ENCODE peak calls at places on chromosomes 7 and 10, in five cellular contexts. E is dorsolateral prefrontal cortex, K is GM10248, P is Peyer's patch, Y is neural crest cell. V is an unnamed sample.
A peak's percentile ranks its signal among the peaks of the same experiment; 100 is the strongest.

GRCh38 chr7:30894866-30895408 is 16.7 kb upstream of the AQP1 start:
- DNase-seq in K (no peak), Y (no peak), P (no peak), E (no peak), V (no peak)

GRCh38 chr10:42898037-42898960 is 115.7 kb downstream of the BMS1 start:
- DNase-seq in K (no peak), E (no peak), Y (no peak), P (no peak), V (no peak)

GRCh38 chr7:66352071-66352470 is 146.9 kb downstream of the TPST1 start:
- DNase-seq in E (no peak), K (peak; percentile 33), Y (no peak), P (no peak), V (no peak)

GRCh38 chr7:2814682-2815522 is 29.2 kb downstream of the GNA12 start:
- DNase-seq in E (no peak), K (no peak), P (no peak), Y (no peak), V (no peak)

GRCh38 chr7:113799896-113800295 is 118.9 kb downstream of the PPP1R3A start:
- DNase-seq in Y (no peak), P (no peak), K (peak; percentile 8), E (no peak), V (no peak)

GRCh38 chr7:43658718-43659548 is 70.4 kb downstream of the COA1 start:
- DNase-seq in P (no peak), Y (no peak), K (peak; percentile 55), E (no peak), V (no peak)

GRCh38 chr7:1946025-1946424 is 275.9 kb downstream of the ELFN1 start:
- DNase-seq in P (peak; percentile 28), K (no peak), E (no peak), Y (no peak), V (no peak)

GRCh38 chr10:90179696-90180407 is 478.5 kb downstream of the KIF20B start:
- DNase-seq in P (no peak), Y (no peak), E (no peak), K (no peak), V (no peak)

GRCh38 chr10:10677479-10677878 is 340.2 kb upstream of the CELF2 start:
- DNase-seq in E (no peak), P (no peak), K (no peak), Y (peak; percentile 56), V (peak; percentile 43)

GRCh38 chr7:129796186-129796775 is 156.5 kb downstream of the UBE2H start:
- DNase-seq in K (no peak), Y (no peak), E (no peak), P (peak; percentile 21), V (no peak)

GRCh38 chr7:99926351-99926750 is 3.1 kb downstream of the GJC3 start:
- DNase-seq in E (no peak), K (no peak), P (no peak), Y (no peak), V (no peak)

GRCh38 chr10:49382826-49383225 is 13.1 kb downstream of the DRGX start:
- DNase-seq in P (no peak), E (no peak), K (no peak), Y (no peak), V (no peak)

GRCh38 chr10:75294866-75295692 is 59.3 kb upstream of the COMTD1 start:
- DNase-seq in K (peak; percentile 59), P (peak; percentile 80), Y (peak; percentile 69), E (peak; percentile 60), V (peak; percentile 68)

GRCh38 chr10:121994429-121994881 is 5.5 kb downstream of the TACC2 start:
- DNase-seq in K (no peak), Y (no peak), P (peak; percentile 63), E (no peak), V (no peak)

GRCh38 chr10:6507311-6507710 is 72.8 kb downstream of the PRKCQ start:
- DNase-seq in K (peak; percentile 43), E (no peak), P (no peak), Y (no peak), V (no peak)

GRCh38 chr7:139317954-139318505 is 23.1 kb upstream of the FMC1 start:
- DNase-seq in E (no peak), P (no peak), Y (no peak), K (no peak), V (no peak)

DNA sequence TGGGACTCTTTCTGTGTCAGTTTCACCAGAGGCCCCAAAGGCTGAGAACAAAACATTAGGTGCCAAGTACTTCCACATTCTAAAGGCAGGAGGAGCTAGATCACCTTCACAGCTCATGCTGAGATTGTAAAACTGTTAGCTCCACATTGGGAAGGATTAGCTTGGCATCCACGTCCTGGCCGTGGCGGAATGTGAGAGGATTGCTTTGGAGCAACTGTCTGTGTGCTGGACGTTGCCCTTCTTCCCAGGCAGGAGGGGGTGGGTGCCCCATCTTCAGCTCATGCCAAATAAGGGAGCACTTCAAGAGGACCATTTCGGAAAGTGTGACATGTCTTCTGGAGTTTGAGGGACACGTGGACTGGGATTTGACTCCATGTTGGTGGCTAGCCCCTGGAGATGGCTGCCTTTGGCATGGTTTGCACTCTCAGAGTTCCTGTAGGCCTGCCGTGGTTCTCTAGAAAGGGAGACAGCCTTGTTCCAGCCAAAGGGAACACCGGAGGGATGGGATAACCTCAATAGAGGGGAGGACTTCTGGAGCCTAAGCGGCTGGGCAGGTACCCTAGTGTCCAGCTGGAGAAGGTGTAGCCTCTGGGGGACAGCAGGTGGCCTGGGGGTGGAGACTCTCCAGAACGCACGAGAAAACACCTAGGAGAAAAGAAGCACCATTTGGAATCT is 19.9 kb upstream of the FMC1 start:
- DNase-seq in E (no peak), K (peak; percentile 23), Y (no peak), P (no peak), V (no peak)
- TF ChIP-seq CTCF in E (no peak), K (peak; percentile 44), Y (no peak), P (no peak), V (peak; percentile 53)

GRCh38 chr10:115572740-115573455 is 479.7 kb downstream of the ATRNL1 start:
- DNase-seq in K (peak; percentile 8), E (no peak), Y (no peak), P (no peak), V (no peak)
- TF ChIP-seq CTCF in K (peak; percentile 24), E (no peak), Y (peak; percentile 51), P (no peak), V (peak; percentile 28)

GRCh38 chr7:27605689-27606269 is 56.9 kb downstream of the HIBADH start:
- DNase-seq in P (no peak), E (no peak), K (no peak), Y (no peak), V (no peak)
- TF ChIP-seq CTCF in P (no peak), E (peak; percentile 29), K (peak; percentile 14), Y (peak; percentile 67), V (peak; percentile 46)

GRCh38 chr10:131141645-131142445 is 169.7 kb downstream of the TCERG1L start:
- DNase-seq in E (peak; percentile 8), P (no peak), K (no peak), Y (no peak), V (no peak)
- TF ChIP-seq CTCF in E (no peak), P (no peak), K (no peak), Y (no peak), V (no peak)

DNA sequence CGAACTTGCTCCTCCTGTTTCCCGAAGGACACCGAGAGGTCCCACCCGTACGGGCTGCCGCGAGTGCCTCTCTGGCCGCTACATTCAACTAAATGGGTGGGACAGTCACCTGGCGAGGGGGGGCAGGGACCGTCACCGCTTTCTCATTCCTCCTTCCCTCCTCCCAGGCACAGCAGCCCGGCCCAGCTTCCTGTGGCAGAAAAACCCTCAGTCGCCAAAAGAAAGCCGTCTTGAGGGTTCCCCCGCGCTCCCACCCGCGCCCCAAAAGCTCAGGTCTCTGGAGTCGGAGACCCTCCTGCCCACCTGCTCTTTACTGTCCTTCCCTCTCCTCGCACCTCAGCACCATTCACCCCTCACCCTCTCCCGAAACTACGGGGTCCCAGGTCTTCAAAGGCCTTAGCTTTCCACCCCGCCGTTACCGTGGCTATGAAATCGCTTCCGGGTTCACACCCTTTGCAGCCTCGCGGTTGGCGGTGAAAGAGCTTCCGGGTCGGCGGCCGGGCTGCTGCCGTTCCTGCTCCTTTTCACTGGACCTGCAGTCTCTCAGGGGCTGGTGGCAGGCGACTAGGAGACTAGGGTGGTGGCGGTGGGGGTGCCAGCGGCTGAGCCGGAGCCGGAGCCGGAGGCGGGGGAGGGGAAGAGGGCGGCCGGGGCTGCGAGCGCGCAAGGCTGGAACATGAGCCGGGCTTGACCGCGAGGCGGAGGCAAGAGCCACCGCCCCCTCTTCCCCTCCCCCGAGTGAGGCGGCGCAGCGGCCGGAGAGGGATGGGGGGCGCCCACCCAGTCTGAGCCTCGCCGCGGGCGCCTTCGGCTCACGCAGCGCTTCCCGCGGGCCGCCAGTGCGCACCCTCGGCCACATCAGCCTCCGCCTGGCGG is at the start of the genes ANKIB1 and KRIT1:
- DNase-seq in P (peak; percentile 91), K (peak; percentile 89), E (peak; percentile 91), Y (peak; percentile 83), V (peak; percentile 91)
- TF ChIP-seq CTCF in P (peak; percentile 6), K (peak; percentile 20), E (peak; percentile 40), Y (no peak), V (peak; percentile 12)

DNA sequence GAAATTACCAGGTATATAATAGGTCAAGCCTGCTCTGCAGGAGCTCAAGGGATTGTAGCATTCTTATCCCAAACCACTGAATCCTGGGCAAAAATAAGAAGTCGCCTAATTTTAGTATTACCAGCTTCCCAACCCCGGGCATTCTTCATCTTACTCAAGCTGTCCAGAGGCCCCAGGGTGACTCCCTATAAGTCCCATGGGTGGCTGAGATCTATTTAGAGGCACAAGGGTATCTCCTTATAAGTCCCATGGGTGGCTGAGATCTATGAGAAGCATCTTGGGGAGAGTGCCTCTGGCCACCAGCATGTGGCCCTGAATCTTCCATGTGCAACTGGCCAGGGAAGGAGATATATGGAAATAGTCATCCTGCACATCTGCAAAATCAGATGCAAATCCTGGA is 38.9 kb downstream of the PRSS2 start:
- DNase-seq in K (no peak), Y (no peak), P (no peak), E (no peak), V (peak; percentile 55)
- TF ChIP-seq CTCF in K (no peak), Y (no peak), P (no peak), E (no peak), V (no peak)

GRCh38 chr7:107492875-107493274 is 23.0 kb downstream of the GPR22 start:
- DNase-seq in P (no peak), Y (no peak), E (no peak), K (no peak), V (no peak)
- TF ChIP-seq CTCF in P (no peak), Y (no peak), E (no peak), K (no peak), V (no peak)